ENCODE peak calls at places on chromosomes 11 and 22, in four cellular contexts. R, T, Y and P are unnamed samples.

GRCh38 chr11:88555018-88555828 is 217.7 kb upstream of the CTSC start:
- DNase-seq in R (peak; percentile 99), T (peak; percentile 100), Y (no peak), P (peak; percentile 32)

GRCh38 chr11:74460481-74461154 is 6.7 kb downstream of the KCNE3 start:
- DNase-seq in R (peak; percentile 51), T (peak; percentile 31), Y (no peak), P (no peak)

GRCh38 chr11:30753504-30753903 is 167.4 kb upstream of the MPPED2 start:
- DNase-seq in R (no peak), T (no peak), Y (no peak), P (no peak)

GRCh38 chr11:1358286-1358685 is 31.4 kb upstream of the BRSK2 start:
- DNase-seq in R (peak; percentile 7), T (no peak), Y (no peak), P (no peak)

GRCh38 chr11:74417379-74417804 is 19.2 kb upstream of the PGM2L1 start:
- DNase-seq in R (peak; percentile 54), T (no peak), Y (no peak), P (peak; percentile 14)

GRCh38 chr11:109747839-109748238 is 325.8 kb downstream of the C11orf87 start:
- DNase-seq in R (no peak), T (no peak), Y (no peak), P (no peak)

GRCh38 chr22:36860438-36860820 is 377 bp upstream of the NCF4 start:
- DNase-seq in R (no peak), T (no peak), Y (no peak), P (no peak)

GRCh38 chr22:37880668-37881440 is 25.2 kb upstream of the MICALL1 start:
- DNase-seq in R (peak; percentile 84), T (no peak), Y (no peak), P (no peak)

GRCh38 chr11:15519911-15520310 is 405.2 kb downstream of the INSC start:
- DNase-seq in R (no peak), T (no peak), Y (no peak), P (no peak)

GRCh38 chr11:68340003-68340767 is 27.8 kb downstream of the LRP5 start:
- DNase-seq in R (no peak), T (no peak), Y (no peak), P (no peak)

GRCh38 chr11:75347781-75348613 is 3.5 kb downstream of the ARRB1 start:
- DNase-seq in R (peak; percentile 98), T (peak; percentile 67), Y (no peak), P (no peak)

GRCh38 chr11:130786987-130787688 is 129.1 kb downstream of the SNX19 start:
- DNase-seq in R (peak; percentile 46), T (no peak), Y (no peak), P (peak; percentile 27)

GRCh38 chr11:60791534-60791933 is 6.4 kb downstream of the MS4A10 start:
- DNase-seq in R (no peak), T (no peak), Y (no peak), P (no peak)

GRCh38 chr11:16902979-16903378 is 111.2 kb downstream of the PLEKHA7 start:
- DNase-seq in R (no peak), T (no peak), Y (no peak), P (no peak)

GRCh38 chr11:96110302-96110701 is 186.4 kb upstream of the MTMR2 start:
- DNase-seq in R (no peak), T (no peak), Y (no peak), P (no peak)
- TF ChIP-seq CTCF in R (no peak), T (no peak), Y (no peak), P (no peak)

GRCh38 chr22:22357024-22357868 is 112.7 kb downstream of the VPREB1 start:
- DNase-seq in R (peak; percentile 43), T (peak; percentile 2), Y (peak; percentile 55), P (peak; percentile 90)
- TF ChIP-seq CTCF in R (peak; percentile 54), T (peak; percentile 73), Y (peak; percentile 58), P (peak; percentile 80)

GRCh38 chr22:25777411-25777810 is 35.4 kb downstream of the MYO18B start:
- DNase-seq in R (no peak), T (no peak), Y (no peak), P (no peak)

GRCh38 chr22:25779426-25779825 is 37.4 kb downstream of the MYO18B start:
- DNase-seq in R (no peak), T (no peak), Y (no peak), P (no peak)

GRCh38 chr22:25779890-25780289 is 37.9 kb downstream of the MYO18B start:
- DNase-seq in R (no peak), T (no peak), Y (no peak), P (no peak)

GRCh38 chr22:25775501-25775900 is 33.5 kb downstream of the MYO18B start:
- DNase-seq in R (peak; percentile 21), T (no peak), Y (no peak), P (no peak)

GRCh38 chr22:25777870-25778269 is 35.9 kb downstream of the MYO18B start:
- DNase-seq in R (peak; percentile 45), T (peak; percentile 11), Y (no peak), P (peak; percentile 46)
- TF ChIP-seq CTCF in R (peak; percentile 38), T (peak; percentile 49), Y (no peak), P (peak; percentile 27)

GRCh38 chr11:62122076-62122475 is 1.7 kb upstream of the INCENP start:
- DNase-seq in R (no peak), T (no peak), Y (no peak), P (no peak)
- TF ChIP-seq CTCF in R (peak; percentile 22), T (no peak), Y (no peak), P (peak; percentile 18)